ENCODE peak calls at places on chromosome 2, in six cellular contexts. L is adrenal gland, W is fibroblast of lung, X is lung, K is RWPE2, V is thoracic aorta. N is an unnamed sample.

GRCh38 chr2:17672583-17673317 is 80.9 kb downstream of the SMC6 start:
- DNase-seq in X (no peak), V (no peak), K (no peak), W (peak; percentile 83), L (no peak), N (no peak)

GRCh38 chr2:43040084-43040854 is 186.1 kb downstream of the ZFP36L2 start:
- DNase-seq in V (no peak), L (no peak), K (peak; percentile 30), W (no peak), X (no peak), N (no peak)

GRCh38 chr2:47688561-47688960 is 94.4 kb upstream of the MSH6 start:
- DNase-seq in K (no peak), X (no peak), V (no peak), L (no peak), W (peak; percentile 18), N (no peak)

GRCh38 chr2:206482123-206482522 is 38.8 kb downstream of the ADAM23 start:
- DNase-seq in V (no peak), K (no peak), X (no peak), L (no peak), W (peak; percentile 1), N (no peak)

GRCh38 chr2:28365158-28365557 is 27.5 kb upstream of the FOSL2 start:
- DNase-seq in X (no peak), K (no peak), W (no peak), V (no peak), L (no peak), N (no peak)

GRCh38 chr2:222174450-222174849 is 124.3 kb downstream of the PAX3 start:
- DNase-seq in V (no peak), K (no peak), X (no peak), L (no peak), W (no peak), N (no peak)

GRCh38 chr2:73985318-73986084 is 791 bp downstream of the TET3 start:
- DNase-seq in V (no peak), X (peak; percentile 42), L (no peak), K (no peak), W (no peak), N (peak; percentile 53)

GRCh38 chr2:16382451-16382850 is 283.2 kb downstream of the CYRIA start:
- DNase-seq in L (no peak), V (no peak), W (no peak), K (no peak), X (no peak), N (no peak)

GRCh38 chr2:42107249-42108042 is 59.6 kb downstream of the PKDCC start:
- DNase-seq in W (no peak), V (no peak), X (no peak), K (no peak), L (no peak), N (no peak)

GRCh38 chr2:144508162-144508765 is 11.7 kb downstream of the ZEB2 start:
- DNase-seq in V (no peak), X (no peak), L (no peak), K (no peak), W (no peak), N (no peak)

DNA sequence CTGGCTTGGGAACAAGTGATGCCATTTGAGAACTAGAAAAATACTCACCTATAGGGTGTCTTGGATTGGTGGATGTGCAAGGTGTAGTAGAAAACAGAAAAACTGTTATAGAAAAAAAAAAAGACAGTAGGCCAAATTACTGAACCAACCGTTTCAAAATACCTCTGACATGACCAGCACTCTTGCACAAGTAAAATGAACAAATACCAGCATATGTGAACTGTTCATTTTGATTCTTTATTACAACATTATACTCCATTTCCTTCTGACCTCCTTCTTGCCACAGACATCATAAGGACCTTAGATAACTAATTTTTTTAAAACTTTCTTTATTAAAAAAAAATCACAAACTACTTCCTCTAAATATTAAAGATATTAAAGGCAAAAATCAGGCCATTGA is 125.5 kb downstream of the ATAD2B start:
- DNase-seq in X (no peak), L (no peak), W (peak; percentile 34), K (no peak), V (no peak), N (no peak)
- H3K27ac ChIP-seq in X (no peak overlapping the region), L (no peak overlapping the region), W (no peak overlapping the region), K (peak overlapping the region; percentile 71), V (no peak overlapping the region), N (no peak overlapping the region)

DNA sequence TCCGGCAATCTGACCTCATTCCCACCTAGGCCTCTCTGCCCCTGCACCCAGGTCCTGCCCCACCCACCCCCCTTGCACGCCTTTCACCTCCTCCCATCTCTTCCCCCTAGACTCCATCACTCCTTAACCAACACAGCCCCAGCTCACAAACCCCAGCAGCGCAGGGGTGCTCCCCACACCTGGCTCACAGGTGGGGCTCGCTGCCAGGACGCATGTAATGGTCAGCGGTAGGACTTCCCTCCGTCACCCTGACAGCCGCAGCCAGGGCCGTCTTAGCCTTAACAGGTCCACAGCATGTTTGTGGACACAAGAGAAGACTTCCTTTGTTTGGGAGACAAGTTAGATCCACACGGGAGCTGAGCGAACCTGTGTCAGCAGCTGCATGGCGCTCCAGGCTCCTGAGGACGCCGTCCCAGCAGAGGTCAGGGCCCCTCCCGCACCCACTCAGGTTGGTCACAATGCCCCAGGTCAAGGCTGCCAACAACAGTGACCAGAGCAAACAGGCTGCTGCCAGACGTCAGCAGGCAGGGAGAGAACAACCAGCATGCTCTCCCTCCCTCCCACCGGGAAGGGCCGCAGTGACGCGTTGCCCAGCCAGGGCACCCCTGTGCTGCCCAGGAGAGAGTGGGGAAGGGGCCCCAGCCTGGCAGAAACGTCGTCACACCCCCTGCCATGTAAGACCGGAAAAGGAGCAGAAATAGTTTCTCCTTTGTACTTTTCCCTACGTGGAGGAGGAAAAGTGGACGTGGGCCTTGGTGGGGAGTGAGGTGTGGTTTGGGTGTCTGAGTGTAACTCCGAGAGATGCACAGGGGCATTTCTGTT is 68.0 kb downstream of the PXDN start:
- DNase-seq in K (no peak), W (no peak), V (no peak), L (no peak), X (no peak), N (no peak)
- H3K9me3 ChIP-seq in K (no peaks in the 10 kb centered on the region), W (no peaks in the 10 kb centered on the region), V (no peaks in the 10 kb centered on the region), L (no peaks in the 10 kb centered on the region), X (no peaks in the 10 kb centered on the region), N (no peaks in the 10 kb centered on the region)

GRCh38 chr2:110105183-110105582 is 10.4 kb downstream of the MALL start:
- DNase-seq in V (no peak), X (no peak), L (no peak), K (no peak), W (no peak), N (no peak)
- H3K27ac ChIP-seq in V (peak overlapping the region; percentile 79), X (peak overlapping the region; percentile 90), L (no peak overlapping the region), K (peak overlapping the region; percentile 100), W (peak overlapping the region; percentile 65), N (no peak overlapping the region)

DNA sequence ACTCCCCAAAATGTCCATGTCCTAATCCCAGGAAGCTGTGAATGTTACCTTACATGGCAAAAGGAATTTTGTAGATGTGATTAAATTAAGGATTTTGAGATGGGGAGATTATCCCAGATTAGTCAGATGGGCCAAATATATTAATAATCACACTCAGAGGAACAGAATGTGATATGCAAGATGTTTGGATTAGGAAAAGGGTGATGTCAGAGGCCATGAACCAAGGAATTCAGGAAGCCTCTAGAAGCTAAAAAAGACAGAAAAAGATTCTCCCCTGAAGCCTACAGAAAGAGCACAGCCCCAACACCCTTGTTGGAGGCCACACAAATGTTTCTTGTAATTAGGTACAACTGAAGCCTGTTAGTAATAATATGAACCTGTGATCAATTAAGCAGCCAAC is 13.1 kb downstream of the TMEM131 start:
- DNase-seq in X (no peak), V (no peak), K (no peak), W (no peak), L (no peak), N (no peak)
- H3K9me3 ChIP-seq in X (peaks cover 5% of the 10 kb centered on the region), V (peaks cover 7% of the 10 kb centered on the region), K (peaks cover 6% of the 10 kb centered on the region), W (no peaks in the 10 kb centered on the region), L (no peaks in the 10 kb centered on the region), N (peaks cover 15% of the 10 kb centered on the region)

GRCh38 chr2:88590998-88591613 is 36.2 kb downstream of the EIF2AK3 start:
- DNase-seq in K (no peak), L (peak; percentile 39), X (peak; percentile 32), W (peak; percentile 51), V (no peak), N (peak; percentile 39)
- H3K27ac ChIP-seq in K (no peak overlapping the region), L (no peak overlapping the region), X (no peak overlapping the region), W (no peak overlapping the region), V (no peak overlapping the region), N (no peak overlapping the region)

GRCh38 chr2:133040175-133040574 is 370.2 kb upstream of the LYPD1 start:
- DNase-seq in V (no peak), L (no peak), K (no peak), W (peak; percentile 84), X (no peak), N (no peak)

GRCh38 chr2:133044556-133044955 is 374.6 kb upstream of the LYPD1 start:
- DNase-seq in X (no peak), L (no peak), K (no peak), V (no peak), W (no peak), N (no peak)

DNA sequence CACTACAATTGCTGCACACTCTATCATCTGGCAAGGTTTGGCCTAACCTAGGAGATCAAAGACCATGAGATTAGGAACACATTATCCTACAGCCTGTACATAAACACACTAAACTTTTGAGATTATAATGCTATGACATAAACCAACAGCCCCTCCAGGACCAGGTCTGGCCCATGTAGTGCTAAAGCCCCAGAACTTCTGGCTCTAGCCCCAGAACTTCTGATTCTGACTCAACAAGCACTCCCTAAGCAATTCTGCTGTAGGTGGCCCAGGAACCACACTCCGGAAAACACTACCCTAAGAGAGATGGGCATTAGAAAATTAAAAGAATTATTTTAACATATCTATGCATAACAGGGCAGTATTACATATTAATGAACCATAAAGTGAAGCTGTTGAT is 369.5 kb upstream of the LYPD1 start:
- DNase-seq in K (no peak), V (no peak), X (no peak), L (no peak), W (peak; percentile 58), N (no peak)
- H3K9me3 ChIP-seq in K (no peaks in the 10 kb centered on the region), V (no peaks in the 10 kb centered on the region), X (no peaks in the 10 kb centered on the region), L (no peaks in the 10 kb centered on the region), W (no peaks in the 10 kb centered on the region), N (peaks cover 21% of the 10 kb centered on the region)

N was measured in heart left ventricle.